ENCODE peak calls at places on chromosome 17, in five cellular contexts. One of them, this sample, is unnamed.

GRCh38 chr17:59616253-59616920 is 3.3 kb upstream of the CLTC start:
- DNase-seq in OCI-LY7: no peak
- DNase-seq in nephron progenitor cell: no peak
- DNase-seq in C1 segment of cervical spinal cord: no peak
- DNase-seq in endothelial cell of umbilical vein: no peak
- DNase-seq in this sample: no peak

GRCh38 chr17:28225271-28225670 is 93.7 kb upstream of the TMEM97 start:
- DNase-seq in nephron progenitor cell: no peak
- DNase-seq in C1 segment of cervical spinal cord: no peak
- DNase-seq in OCI-LY7: no peak
- DNase-seq in endothelial cell of umbilical vein: no peak
- DNase-seq in this sample: no peak

GRCh38 chr17:75109407-75110236 is at the start of gene ARMC7:
- DNase-seq in C1 segment of cervical spinal cord: no peak
- DNase-seq in nephron progenitor cell: peak; percentile 94
- DNase-seq in endothelial cell of umbilical vein: peak; percentile 81
- DNase-seq in OCI-LY7: peak; percentile 96
- DNase-seq in this sample: peak; percentile 65

GRCh38 chr17:66123163-66123562 is 68.8 kb downstream of the CEP112 start:
- DNase-seq in OCI-LY7: no peak
- DNase-seq in C1 segment of cervical spinal cord: no peak
- DNase-seq in endothelial cell of umbilical vein: no peak
- DNase-seq in nephron progenitor cell: no peak
- DNase-seq in this sample: no peak

GRCh38 chr17:77188084-77189066 is 47.6 kb downstream of the SEC14L1 start:
- DNase-seq in nephron progenitor cell: no peak
- DNase-seq in endothelial cell of umbilical vein: peak; percentile 65
- DNase-seq in OCI-LY7: peak; percentile 43
- DNase-seq in C1 segment of cervical spinal cord: no peak
- DNase-seq in this sample: peak; percentile 72

GRCh38 chr17:62892870-62893338 is 73.1 kb upstream of the TANC2 start:
- DNase-seq in C1 segment of cervical spinal cord: no peak
- DNase-seq in nephron progenitor cell: no peak
- DNase-seq in OCI-LY7: no peak
- DNase-seq in endothelial cell of umbilical vein: peak; percentile 83
- DNase-seq in this sample: peak; percentile 91

GRCh38 chr17:63961355-63962207 is 11.1 kb downstream of the SCN4A start:
- DNase-seq in OCI-LY7: peak; percentile 94
- DNase-seq in endothelial cell of umbilical vein: peak; percentile 70
- DNase-seq in C1 segment of cervical spinal cord: no peak
- DNase-seq in nephron progenitor cell: peak; percentile 98
- DNase-seq in this sample: peak; percentile 69

GRCh38 chr17:16974569-16975265 is 2.8 kb upstream of the TNFRSF13B start:
- DNase-seq in nephron progenitor cell: no peak
- DNase-seq in endothelial cell of umbilical vein: no peak
- DNase-seq in OCI-LY7: no peak
- DNase-seq in C1 segment of cervical spinal cord: no peak
- DNase-seq in this sample: no peak

GRCh38 chr17:29079433-29079832 is 36.5 kb downstream of the PIPOX start:
- DNase-seq in nephron progenitor cell: no peak
- DNase-seq in endothelial cell of umbilical vein: no peak
- DNase-seq in OCI-LY7: no peak
- DNase-seq in C1 segment of cervical spinal cord: no peak
- DNase-seq in this sample: no peak

GRCh38 chr17:59406808-59407381 is 75.4 kb downstream of the YPEL2 start:
- DNase-seq in C1 segment of cervical spinal cord: no peak
- DNase-seq in nephron progenitor cell: peak; percentile 36
- DNase-seq in endothelial cell of umbilical vein: no peak
- DNase-seq in OCI-LY7: no peak
- DNase-seq in this sample: no peak

GRCh38 chr17:77546772-77547201 is 406.0 kb downstream of the SEC14L1 start:
- DNase-seq in nephron progenitor cell: peak; percentile 43
- DNase-seq in OCI-LY7: no peak
- DNase-seq in C1 segment of cervical spinal cord: no peak
- DNase-seq in endothelial cell of umbilical vein: no peak
- DNase-seq in this sample: no peak

GRCh38 chr17:33511670-33512069 is 218.6 kb upstream of the ASIC2 start:
- DNase-seq in OCI-LY7: no peak
- DNase-seq in endothelial cell of umbilical vein: no peak
- DNase-seq in C1 segment of cervical spinal cord: no peak
- DNase-seq in nephron progenitor cell: no peak
- DNase-seq in this sample: no peak

This sample was measured in dermis microvascular lymphatic vessel endothelial cell.